ENCODE peak calls at places on chromosomes 5 and 9, in four cellular contexts. One of them, this sample, is unnamed.

GRCh38 chr5:9545301-9545958 is 445 bp downstream of the SEMA5A start:
- DNase-seq in GM12878: no peak
- DNase-seq in HepG2: no peak
- DNase-seq in H1: no peak
- DNase-seq in this sample: no peak

GRCh38 chr5:68924490-68925145 is 169.2 kb upstream of the SLC30A5 start:
- DNase-seq in GM12878: no peak
- DNase-seq in HepG2: peak
- DNase-seq in H1: no peak
- DNase-seq in this sample: no peak

GRCh38 chr5:62315376-62316049 is 9.5 kb downstream of the KIF2A start:
- DNase-seq in GM12878: no peak
- DNase-seq in HepG2: no peak
- DNase-seq in H1: no peak
- DNase-seq in this sample: no peak

GRCh38 chr9:81002242-81002641 is 687.1 kb downstream of the TLE1 start:
- DNase-seq in GM12878: no peak
- DNase-seq in HepG2: peak
- DNase-seq in H1: no peak
- DNase-seq in this sample: no peak

GRCh38 chr5:172869734-172870133 is 35.7 kb downstream of the ERGIC1 start:
- DNase-seq in GM12878: no peak
- DNase-seq in HepG2: no peak
- DNase-seq in H1: no peak
- DNase-seq in this sample: no peak

GRCh38 chr5:139696894-139697658 is 48.9 kb downstream of the CXXC5 start:
- DNase-seq in GM12878: no peak
- DNase-seq in HepG2: peak
- DNase-seq in H1: no peak
- DNase-seq in this sample: peak

GRCh38 chr5:36521838-36522745 is 84.3 kb upstream of the SLC1A3 start:
- DNase-seq in GM12878: no peak
- DNase-seq in HepG2: no peak
- DNase-seq in H1: no peak
- DNase-seq in this sample: no peak

GRCh38 chr9:122095010-122095767 is 2.1 kb upstream of the TTLL11 start:
- DNase-seq in GM12878: no peak
- DNase-seq in HepG2: peak
- DNase-seq in H1: peak
- DNase-seq in this sample: peak

GRCh38 chr9:117178596-117179111 is 236.2 kb downstream of the ASTN2 start:
- DNase-seq in GM12878: no peak
- DNase-seq in HepG2: no peak
- DNase-seq in H1: no peak
- DNase-seq in this sample: no peak

GRCh38 chr5:135208555-135209494 is 174.8 kb upstream of the PITX1 start:
- DNase-seq in GM12878: no peak
- DNase-seq in HepG2: peak
- DNase-seq in H1: peak
- DNase-seq in this sample: no peak

DNA sequence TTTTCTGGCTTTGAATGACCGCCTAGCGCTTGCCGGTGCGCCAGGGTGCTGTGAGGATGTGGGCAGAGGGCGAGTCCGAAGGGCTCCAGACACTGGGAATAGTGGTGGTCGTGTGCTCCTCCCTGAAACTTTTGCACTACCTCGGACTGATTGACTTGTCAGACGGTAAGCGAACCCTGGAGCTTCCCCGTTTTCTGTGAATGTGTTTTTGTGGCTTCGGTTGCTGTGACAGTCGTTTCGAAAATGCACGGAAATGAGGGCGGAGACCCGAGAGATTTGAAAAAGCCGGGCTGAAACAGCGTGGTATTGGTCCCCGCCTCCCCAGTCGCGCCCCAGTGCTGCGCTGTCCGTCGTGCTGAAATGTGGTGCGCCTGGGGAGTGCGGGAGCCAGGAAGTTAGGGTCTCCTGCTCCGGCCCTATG is 102.5 kb upstream of the GABRP start:
- DNase-seq in GM12878: no peak
- DNase-seq in HepG2: no peak
- DNase-seq in H1: peak
- DNase-seq in this sample: peak
- TF ChIP-seq HDAC6 in GM12878: no peak
- TF ChIP-seq HDAC6 in HepG2: no peak
- TF ChIP-seq HDAC6 in H1: no peak
- TF ChIP-seq HDAC6 in this sample: no peak

DNA sequence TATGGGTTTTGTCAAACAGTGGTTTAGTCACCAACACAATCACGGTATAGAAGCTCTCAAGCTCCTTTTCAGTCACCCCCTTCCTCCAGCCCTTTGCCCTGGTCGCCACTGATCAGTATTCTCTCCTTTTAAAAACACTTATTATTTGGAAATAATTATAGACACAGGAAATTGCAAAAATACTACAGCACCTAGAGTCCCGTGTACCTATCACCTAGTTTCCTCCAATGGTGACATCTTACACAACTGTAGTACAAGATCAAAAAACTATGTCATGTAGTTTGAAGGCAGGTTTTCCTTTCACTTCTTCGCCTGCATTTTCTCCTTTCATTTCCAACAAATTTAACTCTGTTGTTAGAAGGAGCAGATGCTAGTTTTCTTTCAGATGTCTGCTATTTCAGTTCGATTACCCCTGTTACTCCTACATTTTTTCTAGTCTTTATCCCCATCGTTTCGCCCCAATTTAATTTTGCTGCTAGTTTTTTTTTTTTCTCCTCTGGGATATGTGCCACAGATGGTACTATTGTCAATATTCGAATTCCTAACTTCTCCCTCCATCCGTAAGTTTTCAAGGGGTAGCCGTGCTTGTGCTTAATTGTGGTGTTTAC is 633 bp upstream of the ATG10 start:
- DNase-seq in GM12878: peak
- DNase-seq in HepG2: peak
- DNase-seq in H1: no peak
- DNase-seq in this sample: no peak
- TF ChIP-seq HDAC6 in GM12878: no peak
- TF ChIP-seq HDAC6 in HepG2: no peak
- TF ChIP-seq HDAC6 in H1: no peak
- TF ChIP-seq HDAC6 in this sample: no peak

DNA sequence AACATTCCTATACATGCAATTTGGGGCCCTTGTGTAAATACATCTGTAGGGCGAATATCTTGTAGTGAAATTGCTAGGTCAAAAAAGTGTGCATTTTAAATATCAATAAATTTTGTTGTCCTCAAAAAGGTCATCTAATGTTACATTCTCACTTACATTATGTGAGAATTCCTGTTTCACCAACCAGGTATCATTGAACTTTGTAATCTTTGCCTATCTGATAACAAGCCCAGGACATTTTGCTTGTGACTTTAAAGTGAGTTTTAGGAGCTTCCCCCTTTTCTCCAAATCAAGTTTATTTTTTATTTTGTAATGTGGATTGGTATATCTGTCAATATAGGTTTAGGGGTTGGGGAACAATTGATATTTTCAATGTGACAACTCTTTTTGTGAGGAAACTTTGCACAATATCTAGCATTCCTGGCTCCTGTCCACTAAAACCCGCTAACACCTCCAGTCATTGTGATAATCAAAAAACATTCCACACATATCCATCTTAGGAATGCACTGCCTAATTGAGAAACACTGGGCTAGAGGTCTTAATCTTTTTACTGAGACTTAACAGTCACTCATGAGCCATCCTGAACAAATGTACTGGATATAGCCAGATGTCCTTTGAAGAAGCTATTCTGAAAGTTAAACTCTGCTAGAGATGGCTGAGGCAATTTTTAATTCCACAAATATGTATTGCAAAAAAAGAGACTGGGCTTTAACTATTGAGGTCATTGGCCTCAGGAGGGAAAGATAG is 72.5 kb upstream of the SLC1A1 start:
- DNase-seq in GM12878: no peak
- DNase-seq in HepG2: no peak
- DNase-seq in H1: no peak
- DNase-seq in this sample: no peak
- TF ChIP-seq HDAC6 in GM12878: no peak
- TF ChIP-seq HDAC6 in HepG2: no peak
- TF ChIP-seq HDAC6 in H1: no peak
- TF ChIP-seq HDAC6 in this sample: no peak

GRCh38 chr9:100033877-100034551 is 64.8 kb downstream of the ERP44 start:
- DNase-seq in GM12878: no peak
- DNase-seq in HepG2: no peak
- DNase-seq in H1: no peak
- DNase-seq in this sample: no peak
- TF ChIP-seq HDAC6 in GM12878: no peak
- TF ChIP-seq HDAC6 in HepG2: no peak
- TF ChIP-seq HDAC6 in H1: no peak
- TF ChIP-seq HDAC6 in this sample: no peak

DNA sequence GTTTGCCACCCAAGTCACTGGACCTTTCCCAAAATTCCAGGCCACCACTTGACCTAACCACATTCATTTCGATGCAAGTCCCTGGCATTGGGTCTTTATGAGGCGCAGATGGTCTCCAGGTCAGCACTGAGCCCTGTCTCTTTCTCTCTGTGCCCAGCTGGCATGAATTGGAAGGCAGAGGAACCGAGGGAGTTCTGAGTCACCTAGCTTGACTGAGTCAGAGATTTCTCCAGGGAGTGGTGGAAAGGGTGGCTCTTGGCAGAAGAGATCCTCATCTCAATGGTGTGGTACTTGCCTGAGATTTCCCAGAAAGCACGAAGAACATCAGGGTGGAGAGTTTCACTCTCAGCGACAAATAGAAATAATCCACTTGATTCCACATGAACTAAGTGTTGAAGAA is 43.8 kb downstream of the WDR36 start:
- DNase-seq in GM12878: no peak
- DNase-seq in HepG2: no peak
- DNase-seq in H1: no peak
- DNase-seq in this sample: no peak
- TF ChIP-seq HDAC6 in GM12878: no peak
- TF ChIP-seq HDAC6 in HepG2: no peak
- TF ChIP-seq HDAC6 in H1: no peak
- TF ChIP-seq HDAC6 in this sample: no peak

DNA sequence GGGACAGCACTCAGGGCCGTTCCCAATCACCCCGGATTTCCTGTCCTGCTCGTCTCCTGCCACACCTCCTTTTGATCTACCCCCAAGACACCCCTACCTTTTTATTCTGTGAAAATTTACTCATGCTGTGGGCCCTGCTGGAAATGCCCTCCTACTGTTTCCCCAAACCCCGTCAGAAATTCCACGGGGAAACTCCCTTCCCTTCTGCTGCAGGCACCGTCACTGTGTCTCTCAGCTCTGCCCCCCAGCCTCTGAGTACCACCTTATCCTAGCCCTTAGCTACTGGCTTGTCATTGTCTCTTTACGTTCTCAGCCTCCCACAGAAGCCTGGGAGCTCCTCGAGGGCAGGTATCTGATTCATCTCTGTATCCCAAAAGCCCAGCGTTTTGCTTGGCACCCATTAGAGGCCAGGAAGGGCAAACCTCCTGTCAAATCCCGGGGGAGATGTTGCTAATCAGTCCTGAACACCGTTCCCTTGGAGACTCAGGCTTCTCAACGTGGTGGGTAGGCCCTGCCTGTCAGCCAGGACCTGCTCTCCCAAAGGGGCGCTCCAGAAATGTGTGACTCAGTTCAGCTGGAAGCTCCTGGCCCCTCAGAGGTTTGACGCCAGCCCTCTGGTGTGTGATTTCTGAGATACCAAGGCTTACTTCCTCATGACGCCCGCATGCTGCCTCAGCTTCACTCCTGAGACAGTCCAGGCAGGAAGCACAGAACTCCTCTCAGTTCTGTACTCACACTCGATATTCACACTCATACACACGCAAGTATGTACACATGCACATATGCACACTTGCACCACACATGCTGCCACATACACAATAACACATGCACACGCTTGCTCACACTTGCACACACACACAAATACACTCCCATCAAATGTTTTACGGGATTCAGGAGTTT is 50.7 kb upstream of the GRHPR start:
- DNase-seq in GM12878: peak
- DNase-seq in HepG2: no peak
- DNase-seq in H1: no peak
- DNase-seq in this sample: no peak
- TF ChIP-seq HDAC6 in GM12878: peak
- TF ChIP-seq HDAC6 in HepG2: no peak
- TF ChIP-seq HDAC6 in H1: no peak
- TF ChIP-seq HDAC6 in this sample: no peak

GRCh38 chr5:91306497-91306896 is 76.6 kb downstream of the ARRDC3 start:
- DNase-seq in GM12878: no peak
- DNase-seq in HepG2: no peak
- DNase-seq in H1: no peak
- DNase-seq in this sample: no peak

GRCh38 chr5:91312698-91313097 is 70.4 kb downstream of the ARRDC3 start:
- DNase-seq in GM12878: no peak
- DNase-seq in HepG2: no peak
- DNase-seq in H1: no peak
- DNase-seq in this sample: no peak

GRCh38 chr5:91307023-91307422 is 76.1 kb downstream of the ARRDC3 start:
- DNase-seq in GM12878: no peak
- DNase-seq in HepG2: no peak
- DNase-seq in H1: no peak
- DNase-seq in this sample: no peak

GRCh38 chr5:91311168-91311696 is 71.9 kb downstream of the ARRDC3 start:
- DNase-seq in GM12878: no peak
- DNase-seq in HepG2: no peak
- DNase-seq in H1: no peak
- DNase-seq in this sample: no peak

GRCh38 chr5:91311697-91312501 is 71.2 kb downstream of the ARRDC3 start:
- DNase-seq in GM12878: peak
- DNase-seq in HepG2: peak
- DNase-seq in H1: no peak
- DNase-seq in this sample: no peak
- TF ChIP-seq HDAC6 in GM12878: no peak
- TF ChIP-seq HDAC6 in HepG2: no peak
- TF ChIP-seq HDAC6 in H1: no peak
- TF ChIP-seq HDAC6 in this sample: no peak